ENCODE peak calls at places on chromosomes 4 and X, in seven cellular contexts. Y is SK-N-SH, T is A549, R is K562, Q is GM12878, G is IMR-90, K is HepG2. F is an unnamed sample.

GRCh38 chr4:87939978-87940690 is 35.4 kb upstream of the SPP1 start:
- DNase-seq in K (no peak), T (no peak), Y (no peak), R (no peak), G (no peak), Q (no peak), F (no peak)

GRCh38 chr4:34861661-34862060 is 1382.7 kb downstream of the ARAP2 start:
- DNase-seq in Y (no peak), T (no peak), Q (no peak), R (no peak), K (no peak), G (no peak), F (no peak)

GRCh38 chrX:75228854-75229253 is 45.0 kb upstream of the UPRT start:
- DNase-seq in K (no peak), Q (no peak), Y (no peak), T (no peak), R (no peak), G (no peak), F (no peak)

GRCh38 chr4:84582988-84583870 is at the start of gene CDS1:
- DNase-seq in Q (no peak), Y (peak; percentile 66), G (no peak), K (no peak), T (no peak), R (peak; percentile 6), F (no peak)

GRCh38 chrX:132426695-132427281 is 62.0 kb downstream of the MBNL3 start:
- DNase-seq in R (no peak), K (no peak), T (no peak), Y (no peak), G (peak; percentile 54), Q (no peak), F (no peak)

GRCh38 chrX:46643636-46644035 is 70.1 kb downstream of the CHST7 start:
- DNase-seq in T (no peak), Q (no peak), K (no peak), Y (no peak), R (no peak), G (no peak), F (no peak)

GRCh38 chrX:129842510-129843208 is 1.0 kb downstream of the ZDHHC9 start:
- DNase-seq in T (peak; percentile 12), Y (peak; percentile 18), K (peak; percentile 21), Q (no peak), R (no peak), G (peak; percentile 49), F (no peak)

GRCh38 chrX:39805022-39805421 is 292.7 kb downstream of the BCOR start:
- DNase-seq in G (no peak), R (no peak), T (no peak), Y (no peak), Q (no peak), K (no peak), F (no peak)

GRCh38 chr4:105092356-105092755 is 54.3 kb upstream of the TET2 start:
- DNase-seq in Q (no peak), K (no peak), Y (no peak), T (no peak), G (peak; percentile 85), R (no peak), F (no peak)

GRCh38 chrX:108224218-108224617 is 132.6 kb downstream of the ATG4A start:
- DNase-seq in G (no peak), K (no peak), Q (no peak), Y (no peak), T (no peak), R (no peak), F (no peak)

GRCh38 chr4:8366601-8367000 is 73.9 kb downstream of the ACOX3 start:
- DNase-seq in G (no peak), Y (no peak), R (no peak), T (no peak), Q (no peak), K (no peak), F (no peak)

GRCh38 chr4:179595671-179596410 is 2153.6 kb upstream of the AGA start:
- DNase-seq in R (no peak), Y (no peak), K (no peak), G (peak; percentile 95), T (no peak), Q (no peak), F (no peak)

GRCh38 chrX:110600745-110601310 is 194.8 kb downstream of the CHRDL1 start:
- DNase-seq in K (no peak), R (no peak), Q (no peak), G (no peak), T (no peak), Y (no peak), F (no peak)

GRCh38 chr4:153764611-153765368 is 5.0 kb upstream of the RNF175 start:
- DNase-seq in K (no peak), T (no peak), Q (no peak), R (no peak), Y (no peak), G (no peak), F (no peak)
- TF ChIP-seq USF2 in K (no peak), T (no peak), Q (no peak), R (no peak), Y (no peak), G (no peak), F (no peak)

DNA sequence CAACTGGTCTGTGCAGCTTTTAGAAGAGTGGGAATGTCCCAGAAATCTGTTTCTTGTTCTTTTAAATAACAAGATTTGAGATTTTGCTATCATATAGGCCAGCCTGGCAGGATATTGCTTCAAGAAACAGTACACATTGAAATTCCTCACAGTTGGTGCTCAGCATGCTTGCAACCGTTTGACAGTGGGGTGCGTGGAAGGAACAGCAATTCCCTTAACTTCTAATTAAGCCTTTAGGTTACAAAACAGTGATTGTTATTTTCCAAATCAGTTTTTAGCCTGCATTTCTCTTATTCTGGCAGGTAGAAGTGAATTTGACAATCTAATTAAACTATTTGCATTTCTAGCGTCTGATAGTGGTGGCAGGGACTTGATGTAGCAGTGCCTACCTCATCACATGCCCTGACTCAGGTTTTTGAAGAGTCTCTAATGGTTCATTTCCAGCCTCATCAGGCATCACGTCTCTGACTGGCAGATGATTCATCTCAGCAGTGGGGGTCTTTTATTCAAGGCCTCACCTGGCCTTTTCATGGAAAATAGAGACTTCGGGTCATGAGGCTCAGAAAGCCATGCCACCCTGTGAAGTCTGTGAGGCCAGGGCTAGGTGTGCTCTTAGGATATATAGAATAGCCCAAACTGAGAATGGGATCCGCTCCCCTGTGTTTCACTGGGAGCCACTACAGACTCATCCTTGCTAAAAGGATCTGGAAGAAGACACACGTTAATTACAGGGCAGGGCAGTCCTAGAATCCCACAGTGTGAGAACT is 50.9 kb downstream of the PPEF1 start:
- DNase-seq in K (no peak), Q (no peak), T (no peak), G (no peak), Y (no peak), R (no peak), F (no peak)
- TF ChIP-seq USF2 in K (no peak), Q (no peak), T (no peak), G (no peak), Y (no peak), R (no peak), F (no peak)

GRCh38 chr4:110075083-110075738 is 123.2 kb downstream of the ELOVL6 start:
- DNase-seq in R (no peak), Y (no peak), T (no peak), K (no peak), Q (no peak), G (no peak), F (no peak)
- TF ChIP-seq USF2 in R (no peak), Y (no peak), T (no peak), K (no peak), Q (no peak), G (no peak), F (no peak)

DNA sequence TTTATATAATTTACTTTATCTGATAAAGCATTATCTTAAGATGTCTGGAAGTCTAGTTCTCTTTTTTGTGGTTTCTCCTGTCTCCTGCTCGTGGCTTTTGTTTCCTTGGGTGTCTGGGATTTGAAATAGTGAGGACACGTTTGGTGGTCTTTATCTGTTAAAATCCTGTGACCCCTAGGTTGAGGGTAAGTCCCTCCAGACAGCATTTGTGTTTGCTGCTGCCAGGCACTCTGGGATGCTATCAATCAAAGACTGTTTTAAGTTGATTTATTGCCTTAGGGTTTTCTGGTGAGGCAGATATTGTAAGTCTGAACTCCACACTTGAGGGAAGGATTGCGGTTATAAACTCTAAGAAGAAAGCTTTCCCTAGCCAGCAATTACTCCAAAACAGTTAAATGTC is 207.9 kb downstream of the PRDM5 start:
- DNase-seq in R (no peak), K (no peak), T (no peak), G (no peak), Y (no peak), Q (no peak), F (no peak)
- TF ChIP-seq USF2 in R (no peak), K (no peak), T (no peak), G (no peak), Y (no peak), Q (no peak), F (no peak)

GRCh38 chrX:12496343-12496742 is 294.9 kb upstream of the PRPS2 start:
- DNase-seq in Y (no peak), G (no peak), R (no peak), K (no peak), T (no peak), Q (no peak), F (no peak)
- TF ChIP-seq USF2 in Y (no peak), G (no peak), R (no peak), K (no peak), T (no peak), Q (no peak), F (no peak)

GRCh38 chr4:133151681-133152329 is 2.7 kb downstream of the PCDH10 start:
- DNase-seq in Q (no peak), T (peak; percentile 3), K (no peak), G (no peak), Y (peak; percentile 44), R (no peak), F (no peak)
- TF ChIP-seq USF2 in Q (no peak), T (no peak), K (no peak), G (no peak), Y (no peak), R (no peak), F (no peak)